ENCODE peak calls at places on chromosomes 1 and 21, in nine cellular contexts. A, N, D, M, O, F, H, Y and R are unnamed samples.

GRCh38 chr21:17454315-17455027 is 58.4 kb upstream of the CXADR start:
- DNase-seq in N (no peak), M (peak), D (peak), H (peak), F (peak), Y (no peak), A (peak), O (no peak), R (peak)

GRCh38 chr1:43267291-43267805 is 2.4 kb upstream of the TMEM125 start:
- DNase-seq in H (peak), Y (no peak), M (peak), D (no peak), N (no peak), F (no peak), O (peak), A (no peak), R (no peak)

GRCh38 chr1:6357243-6357929 is 36.2 kb downstream of the ACOT7 start:
- DNase-seq in H (no peak), F (no peak), M (no peak), N (no peak), O (no peak), Y (no peak), A (no peak), D (no peak), R (no peak)

GRCh38 chr1:23585321-23586022 is 26.2 kb upstream of the ID3 start:
- DNase-seq in H (peak), O (no peak), N (no peak), F (no peak), Y (no peak), D (no peak), M (peak), A (peak), R (no peak)

GRCh38 chr1:230308039-230308438 is 118.1 kb downstream of the PGBD5 start:
- DNase-seq in A (peak), O (peak), H (peak), N (peak), M (peak), D (no peak), Y (no peak), F (peak), R (no peak)

GRCh38 chr1:9180077-9180819 is 51.3 kb upstream of the GPR157 start:
- DNase-seq in D (no peak), Y (no peak), O (no peak), H (no peak), N (no peak), M (peak), A (peak), F (no peak), R (no peak)

GRCh38 chr1:201332616-201333335 is 44.7 kb downstream of the TNNT2 start:
- DNase-seq in H (no peak), D (no peak), Y (no peak), N (no peak), O (no peak), F (no peak), M (no peak), A (no peak), R (no peak)

GRCh38 chr1:111503585-111504060 is at the start of the genes ADORA3 and TMIGD3:
- DNase-seq in H (no peak), M (no peak), O (no peak), N (no peak), F (no peak), D (no peak), Y (no peak), A (no peak), R (no peak)

GRCh38 chr1:15923241-15923640 is 52.7 kb downstream of the ZBTB17 start:
- DNase-seq in M (peak), O (no peak), F (no peak), H (no peak), D (no peak), Y (no peak), A (no peak), N (no peak), R (no peak)

GRCh38 chr1:91884459-91885290 is 1.3 kb downstream of the TGFBR3 start:
- DNase-seq in D (no peak), Y (peak), H (no peak), N (peak), F (peak), M (no peak), A (peak), O (peak), R (no peak)

GRCh38 chr1:31038360-31038759 is 27.2 kb downstream of the PUM1 start:
- DNase-seq in M (peak), N (no peak), O (no peak), A (no peak), F (no peak), D (no peak), Y (no peak), H (no peak), R (no peak)

GRCh38 chr1:241608379-241609033 is 31.7 kb downstream of the CHML start:
- DNase-seq in N (no peak), A (no peak), Y (no peak), O (no peak), F (no peak), H (no peak), D (no peak), M (peak), R (peak)

GRCh38 chr21:41706678-41707077 is 60.2 kb downstream of the RIPK4 start:
- DNase-seq in M (peak), Y (no peak), N (no peak), H (no peak), A (peak), F (no peak), O (no peak), D (no peak), R (no peak)

GRCh38 chr1:44345187-44345775 is 9.8 kb downstream of the ERI3 start:
- DNase-seq in O (no peak), A (no peak), N (no peak), D (no peak), H (no peak), F (no peak), M (no peak), Y (no peak), R (no peak)

GRCh38 chr1:226404904-226405222 is 3.0 kb downstream of the PARP1 start:
- DNase-seq in O (no peak), M (no peak), A (no peak), N (no peak), F (no peak), Y (no peak), H (no peak), D (no peak), R (no peak)

GRCh38 chr1:107139833-107140702 is 771 bp upstream of the NTNG1 start:
- DNase-seq in F (no peak), M (peak), N (no peak), O (no peak), D (no peak), A (no peak), H (no peak), Y (peak), R (peak)

GRCh38 chr1:7322912-7323311 is 448.2 kb upstream of the VAMP3 start:
- DNase-seq in O (no peak), D (no peak), A (no peak), N (no peak), Y (no peak), M (no peak), F (no peak), H (no peak), R (no peak)

GRCh38 chr1:229952670-229953520 is 114.1 kb upstream of the GALNT2 start:
- DNase-seq in D (no peak), M (peak), F (no peak), H (no peak), Y (no peak), A (no peak), N (no peak), O (no peak), R (no peak)

GRCh38 chr1:24949331-24949881 is 19.3 kb upstream of the RUNX3 start:
- DNase-seq in Y (no peak), M (peak), A (no peak), D (no peak), N (no peak), H (peak), F (no peak), O (no peak), R (no peak)

GRCh38 chr1:229664133-229664689 is 38.2 kb downstream of the URB2 start:
- DNase-seq in Y (peak), A (no peak), D (peak), O (peak), N (peak), H (no peak), F (no peak), M (peak), R (no peak)

GRCh38 chr1:228373004-228373680 is 33.5 kb downstream of the TRIM11 start:
- DNase-seq in A (no peak), O (no peak), H (no peak), Y (no peak), N (no peak), D (no peak), F (peak), M (no peak), R (no peak)

GRCh38 chr1:13697738-13698137 is 2.2 kb upstream of the PRDM2 start:
- DNase-seq in F (no peak), A (peak), O (no peak), N (no peak), D (no peak), H (no peak), Y (no peak), M (no peak), R (no peak)

GRCh38 chr1:9700340-9700739 is 48.8 kb downstream of the PIK3CD start:
- DNase-seq in O (no peak), M (peak), N (no peak), F (no peak), H (no peak), Y (no peak), D (no peak), A (peak), R (no peak)

GRCh38 chr1:1593834-1594601 is 5.9 kb downstream of the FNDC10 start:
- DNase-seq in Y (no peak), A (no peak), F (no peak), D (no peak), M (no peak), O (no peak), N (no peak), H (no peak), R (no peak)

GRCh38 chr1:43238104-43238503 is 31.7 kb upstream of the TMEM125 start:
- DNase-seq in F (peak), D (peak), H (peak), Y (no peak), M (peak), A (peak), O (peak), N (peak), R (peak)

GRCh38 chr1:78323311-78323710 is 167.5 kb upstream of the PTGFR start:
- DNase-seq in N (no peak), O (no peak), M (peak), F (no peak), H (no peak), Y (no peak), D (no peak), A (no peak), R (no peak)

GRCh38 chr1:107941123-107941522 is 23.9 kb downstream of the VAV3 start:
- DNase-seq in D (no peak), N (no peak), O (peak), Y (no peak), M (no peak), A (no peak), F (no peak), H (no peak), R (no peak)

GRCh38 chr1:211517006-211517405 is 25.0 kb upstream of the RD3 start:
- DNase-seq in Y (no peak), N (no peak), F (no peak), H (no peak), A (peak), D (no peak), O (peak), M (no peak), R (no peak)

GRCh38 chr21:14080040-14080763 is 130.6 kb downstream of the LIPI start:
- DNase-seq in F (no peak), A (no peak), Y (no peak), H (no peak), O (no peak), N (no peak), M (no peak), D (no peak), R (no peak)

GRCh38 chr21:36250423-36251075 is 69.4 kb upstream of the MORC3 start:
- DNase-seq in D (no peak), N (no peak), F (no peak), A (no peak), M (no peak), O (no peak), Y (no peak), H (no peak), R (no peak)

GRCh38 chr21:17497345-17497744 is 15.5 kb upstream of the CXADR start:
- DNase-seq in D (no peak), N (no peak), A (no peak), O (no peak), Y (no peak), H (no peak), F (no peak), M (peak), R (no peak)

GRCh38 chr1:24105368-24106160 is 6.4 kb downstream of the MYOM3 start:
- DNase-seq in A (no peak), M (no peak), N (no peak), Y (no peak), O (no peak), D (no peak), F (no peak), H (no peak), R (no peak)

GRCh38 chr1:41379741-41380130 is 18.5 kb downstream of the FOXO6 start:
- DNase-seq in N (no peak), Y (no peak), O (no peak), D (no peak), F (no peak), M (no peak), H (no peak), A (no peak), R (no peak)

GRCh38 chr21:43743934-43744333 is 25.0 kb downstream of the PDXK start:
- DNase-seq in Y (no peak), A (no peak), N (no peak), D (no peak), O (no peak), H (no peak), M (no peak), F (no peak), R (no peak)

DNA sequence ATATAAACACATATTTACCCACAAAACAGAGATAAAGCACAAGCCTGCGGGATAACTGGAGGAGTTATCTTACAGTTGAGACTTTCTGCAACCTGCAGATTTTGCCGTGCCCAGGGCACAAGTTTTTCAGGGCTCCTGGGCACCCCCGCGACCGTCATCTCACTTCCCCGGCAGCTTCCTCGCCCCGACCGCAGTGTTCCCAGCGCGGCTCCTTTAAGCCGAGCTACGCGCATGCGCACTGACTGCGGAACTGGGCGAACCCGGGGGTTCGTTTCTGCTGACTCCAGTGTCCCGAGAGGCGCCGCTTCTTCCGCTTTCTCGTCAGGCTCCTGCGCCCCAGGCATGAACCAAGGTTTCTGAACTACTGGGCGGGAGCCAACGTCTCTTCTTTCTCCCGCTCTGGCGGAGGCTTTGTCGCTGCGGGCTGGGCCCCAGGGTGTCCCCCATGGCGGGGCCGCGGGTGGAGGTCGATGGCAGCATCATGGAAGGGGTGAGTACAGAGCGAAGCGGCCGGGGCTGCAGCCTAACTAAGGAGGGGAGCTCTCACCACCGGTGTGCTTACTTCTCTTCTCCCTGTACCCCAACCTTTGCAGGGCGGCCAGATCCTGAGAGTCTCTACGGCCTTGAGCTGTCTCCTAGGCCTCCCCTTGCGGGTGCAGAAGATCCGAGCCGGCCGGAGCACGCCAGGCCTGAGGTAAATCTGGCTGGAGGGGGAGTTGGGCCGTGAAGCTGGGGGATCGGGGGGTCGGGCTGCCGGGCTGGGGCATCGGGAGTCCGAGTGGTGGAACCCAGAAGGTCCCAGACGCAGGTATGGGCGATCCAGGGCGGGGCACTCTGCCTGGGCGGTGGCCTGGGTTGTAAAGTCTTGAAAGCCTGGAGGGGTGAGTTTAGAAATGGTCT is at the start of gene RTCA:
- DNase-seq in M (peak), N (peak), Y (peak), O (peak), D (peak), H (peak), A (peak), F (peak), R (peak)
- H3K27ac ChIP-seq in M (peak), N (peak), Y (peak), O (peak), D (peak), H (peak), A (peak), F (peak), R (peak)

DNA sequence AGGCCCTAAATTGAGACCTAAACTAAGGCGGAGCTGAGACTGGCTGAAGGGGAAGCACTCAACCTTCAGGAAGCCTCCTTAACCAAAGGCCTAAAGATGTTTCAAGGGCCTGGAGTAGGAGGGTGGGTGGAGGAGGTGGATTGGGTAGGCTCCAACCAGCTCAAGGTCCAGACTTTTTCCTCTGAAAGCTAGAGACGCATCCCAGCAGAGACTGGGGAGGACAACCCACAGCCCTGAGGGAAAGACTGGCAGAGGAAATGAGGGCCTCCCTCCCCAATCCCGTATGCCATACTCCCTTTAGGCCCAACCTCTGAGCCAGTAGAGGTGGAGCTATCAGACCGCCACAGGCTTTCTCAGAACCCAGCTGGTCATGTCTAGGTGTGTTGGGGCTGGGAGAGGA is 1.1 kb downstream of the ECM1 start:
- DNase-seq in M (no peak), N (no peak), O (no peak), F (no peak), D (no peak), H (no peak), A (no peak), Y (no peak), R (no peak)
- H3K27ac ChIP-seq in M (peak), N (peak), O (no peak), F (peak), D (no peak), H (no peak), A (no peak), Y (no peak), R (no peak)

GRCh38 chr1:58571616-58572015 is 5.4 kb downstream of the TACSTD2 start:
- DNase-seq in N (no peak), D (no peak), F (no peak), A (no peak), Y (no peak), M (no peak), O (no peak), H (no peak), R (no peak)
- H3K27ac ChIP-seq in N (no peak), D (no peak), F (no peak), A (no peak), Y (no peak), M (no peak), O (no peak), H (no peak), R (no peak)

GRCh38 chr1:52424238-52424637 is 19.8 kb downstream of the PRPF38A start:
- DNase-seq in D (no peak), M (no peak), Y (peak), O (no peak), H (no peak), A (no peak), N (no peak), F (no peak), R (no peak)

GRCh38 chr1:52426391-52426790 is 22.0 kb downstream of the PRPF38A start:
- DNase-seq in M (peak), O (no peak), H (peak), F (no peak), A (no peak), N (no peak), D (no peak), Y (no peak), R (no peak)

GRCh38 chr1:52423055-52423454 is 18.7 kb downstream of the PRPF38A start:
- DNase-seq in Y (no peak), A (no peak), M (no peak), O (no peak), H (no peak), D (no peak), N (no peak), F (no peak), R (no peak)

GRCh38 chr1:52423771-52424170 is 19.4 kb downstream of the PRPF38A start:
- DNase-seq in A (no peak), H (no peak), Y (peak), N (no peak), D (no peak), F (no peak), M (no peak), O (no peak), R (no peak)

GRCh38 chr1:52424757-52425265 is 20.4 kb downstream of the PRPF38A start:
- DNase-seq in H (peak), Y (no peak), O (no peak), N (no peak), A (no peak), F (no peak), D (no peak), M (peak), R (no peak)
- H3K27ac ChIP-seq in H (no peak), Y (peak), O (no peak), N (peak), A (no peak), F (no peak), D (no peak), M (no peak), R (no peak)

GRCh38 chr1:205600085-205600484 is 31.7 kb downstream of the ELK4 start:
- DNase-seq in Y (no peak), H (peak), N (no peak), M (peak), A (no peak), D (no peak), F (no peak), O (no peak), R (no peak)
- H3K27ac ChIP-seq in Y (no peak), H (peak), N (peak), M (peak), A (no peak), D (no peak), F (peak), O (no peak), R (no peak)

GRCh38 chr21:31503939-31504338 is 155.6 kb upstream of the SOD1 start:
- DNase-seq in O (no peak), F (no peak), D (no peak), N (no peak), H (no peak), Y (no peak), A (no peak), M (no peak), R (no peak)

GRCh38 chr21:31514598-31514997 is 144.9 kb upstream of the SOD1 start:
- DNase-seq in M (peak), O (no peak), Y (no peak), F (no peak), N (no peak), H (no peak), D (peak), A (no peak), R (peak)

GRCh38 chr21:31511258-31511657 is 148.2 kb upstream of the SOD1 start:
- DNase-seq in N (no peak), O (no peak), F (no peak), A (no peak), H (no peak), M (no peak), Y (no peak), D (no peak), R (no peak)

GRCh38 chr21:31505975-31506374 is 153.5 kb upstream of the SOD1 start:
- DNase-seq in M (no peak), O (no peak), H (no peak), D (no peak), N (no peak), A (no peak), F (no peak), Y (no peak), R (no peak)

DNA sequence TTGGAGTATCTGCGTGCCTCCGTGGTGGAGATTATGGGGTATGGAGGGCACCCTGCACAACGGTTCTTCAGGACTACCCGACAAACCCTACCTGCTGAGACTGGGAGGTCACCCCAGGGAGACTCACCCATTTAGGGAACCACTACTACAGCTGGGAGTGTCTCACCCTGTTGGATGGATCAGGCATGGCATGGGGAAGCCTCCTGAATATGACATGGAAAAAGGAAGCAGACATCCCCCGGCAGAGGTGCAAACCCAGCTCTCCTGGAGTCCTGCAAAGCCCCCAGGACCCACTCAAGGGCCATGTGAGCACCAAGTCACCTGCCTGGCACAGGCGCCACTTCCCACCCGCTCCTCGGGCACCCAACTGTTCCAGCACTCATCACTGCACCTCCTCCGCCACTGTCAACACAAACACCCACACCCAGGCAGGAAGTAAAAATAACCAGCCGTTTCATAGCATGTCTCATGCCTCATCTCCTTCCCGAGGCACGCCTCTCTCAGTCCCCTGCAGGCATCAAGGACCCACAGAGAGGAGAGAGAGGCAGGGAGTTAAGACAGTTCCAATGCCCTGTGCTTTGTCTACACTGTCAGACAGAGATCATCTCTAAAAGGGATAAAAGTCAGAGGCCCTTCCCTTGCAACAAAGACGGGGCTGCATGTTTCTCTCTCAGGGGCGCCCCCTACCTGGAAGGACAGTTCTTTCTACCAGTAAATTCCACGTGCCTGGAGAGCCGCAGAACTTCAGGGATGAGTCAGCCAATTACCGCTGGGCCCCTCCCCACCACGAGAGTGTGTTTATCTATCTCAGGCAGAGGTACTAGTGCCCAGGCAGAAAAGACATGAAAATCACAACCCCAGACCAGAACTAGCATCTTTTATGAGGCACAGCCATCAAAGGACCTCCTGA is 150.1 kb upstream of the SOD1 start:
- DNase-seq in H (no peak), N (no peak), A (peak), M (peak), D (peak), O (no peak), F (no peak), Y (peak), R (peak)
- H3K27ac ChIP-seq in H (no peak), N (no peak), A (peak), M (no peak), D (no peak), O (no peak), F (no peak), Y (no peak), R (no peak)